ENCODE peak calls at places on chromosomes 13 and 19, in ten cellular contexts. P is cardiac muscle cell; A is cardiac fibroblast; H is CD4-positive, alpha-beta T cell; S is GM20000; D is fibroblast of lung; M is PC-9; B is A549; W is GM13977; F is CD8-positive, alpha-beta T cell. E is an unnamed sample.

GRCh38 chr13:73107970-73108369 is 49.2 kb downstream of the KLF5 start:
- DNase-seq in P (no peak), A (no peak), H (no peak), S (no peak), D (no peak), M (no peak), B (no peak), W (no peak), F (no peak), E (no peak)

GRCh38 chr13:53783466-53783865 is 754.9 kb downstream of the OLFM4 start:
- DNase-seq in P (no peak), A (no peak), H (no peak), S (no peak), D (no peak), M (no peak), B (no peak), W (no peak), F (no peak), E (no peak)

GRCh38 chr13:113291129-113291528 is 5.9 kb upstream of the LAMP1 start:
- DNase-seq in P (no peak), A (no peak), H (no peak), S (no peak), D (no peak), M (no peak), B (no peak), W (no peak), F (no peak), E (no peak)

GRCh38 chr19:51210385-51210784 is 14.5 kb upstream of the CD33 start:
- DNase-seq in P (no peak), A (no peak), H (no peak), S (no peak), D (no peak), M (no peak), B (no peak), W (no peak), F (no peak), E (no peak)

GRCh38 chr19:35623327-35624010 is 5.4 kb upstream of the RBM42 start:
- DNase-seq in P (no peak), A (no peak), H (no peak), S (no peak), D (no peak), M (no peak), B (no peak), W (no peak), F (no peak), E (no peak)

GRCh38 chr13:112824429-112824828 is 134.6 kb downstream of the ATP11A start:
- DNase-seq in P (no peak), A (no peak), H (no peak), S (no peak), D (no peak), M (no peak), B (no peak), W (no peak), F (no peak), E (no peak)

GRCh38 chr13:102346769-102347168 is 55.1 kb downstream of the FGF14 start:
- DNase-seq in P (no peak), A (no peak), H (no peak), S (no peak), D (no peak), M (no peak), B (no peak), W (no peak), F (no peak), E (no peak)

GRCh38 chr19:35901854-35902661 is at the start of gene HCST:
- DNase-seq in P (peak; percentile 12), A (no peak), H (peak; percentile 12), S (peak; percentile 60), D (peak; percentile 75), M (no peak), B (no peak), W (peak; percentile 61), F (peak; percentile 40), E (no peak)

GRCh38 chr13:80755925-80756324 is 415.0 kb upstream of the SPRY2 start:
- DNase-seq in P (no peak), A (peak; percentile 9), H (no peak), S (no peak), D (no peak), M (no peak), B (no peak), W (no peak), F (no peak), E (no peak)

GRCh38 chr19:32828139-32828538 is 41.4 kb downstream of the SLC7A9 start:
- DNase-seq in P (no peak), A (no peak), H (no peak), S (peak; percentile 6), D (no peak), M (peak; percentile 1), B (no peak), W (no peak), F (no peak), E (no peak)

GRCh38 chr19:13284929-13285928 is 135.0 kb downstream of the IER2 start:
- DNase-seq in P (no peak), A (no peak), H (no peak), S (no peak), D (no peak), M (no peak), B (no peak), W (no peak), F (no peak), E (no peak)

GRCh38 chr13:80348308-80348707 is 7.4 kb upstream of the SPRY2 start:
- DNase-seq in P (no peak), A (no peak), H (no peak), S (no peak), D (no peak), M (no peak), B (no peak), W (no peak), F (no peak), E (no peak)

GRCh38 chr13:40228981-40229380 is 437.5 kb downstream of the FOXO1 start:
- DNase-seq in P (no peak), A (no peak), H (no peak), S (no peak), D (no peak), M (no peak), B (no peak), W (no peak), F (no peak), E (no peak)

GRCh38 chr13:99968521-99969367 is 2.8 kb downstream of the ZIC5 start:
- DNase-seq in P (no peak), A (no peak), H (no peak), S (no peak), D (no peak), M (no peak), B (no peak), W (no peak), F (no peak), E (no peak)

GRCh38 chr19:41016488-41017071 is 25.5 kb downstream of the CYP2B6 start:
- DNase-seq in P (no peak), A (no peak), H (no peak), S (no peak), D (no peak), M (no peak), B (no peak), W (no peak), F (no peak), E (no peak)

GRCh38 chr13:96796234-96796633 is 198.0 kb downstream of the OXGR1 start:
- DNase-seq in P (no peak), A (no peak), H (no peak), S (no peak), D (no peak), M (no peak), B (no peak), W (no peak), F (no peak), E (no peak)
- TF ChIP-seq CTCF in P (no peak), A (peak; percentile 60), H (no peak), S (no peak), D (no peak), M (no peak), B (no peak), W (no peak), F (no peak), E (no peak)

GRCh38 chr19:1248454-1249297 is at the start of gene MIDN:
- DNase-seq in P (peak; percentile 93), A (peak; percentile 95), H (peak; percentile 80), S (peak; percentile 90), D (peak; percentile 86), M (peak; percentile 59), B (no peak), W (peak; percentile 90), F (peak; percentile 82), E (peak; percentile 85)

GRCh38 chr19:1249990-1250298 is 1.6 kb downstream of the MIDN start:
- DNase-seq in P (no peak), A (no peak), H (no peak), S (no peak), D (no peak), M (no peak), B (no peak), W (no peak), F (no peak), E (no peak)

GRCh38 chr19:1245884-1246816 is 2.2 kb upstream of the MIDN start:
- DNase-seq in P (no peak), A (no peak), H (no peak), S (no peak), D (no peak), M (no peak), B (no peak), W (no peak), F (no peak), E (no peak)

GRCh38 chr19:1249298-1249989 is 1.1 kb downstream of the MIDN start:
- DNase-seq in P (peak; percentile 98), A (peak; percentile 98), H (peak; percentile 97), S (peak; percentile 98), D (peak; percentile 91), M (peak; percentile 70), B (no peak), W (peak; percentile 99), F (peak; percentile 93), E (peak; percentile 96)

GRCh38 chr19:1247747-1248453 is 483 bp upstream of the MIDN start:
- DNase-seq in P (peak; percentile 60), A (peak; percentile 72), H (peak; percentile 65), S (no peak), D (peak; percentile 71), M (peak; percentile 77), B (no peak), W (no peak), F (peak; percentile 69), E (no peak)
- TF ChIP-seq CTCF in P (peak; percentile 32), A (peak; percentile 25), H (no peak), S (peak; percentile 44), D (peak; percentile 22), M (no peak), B (peak; percentile 35), W (peak; percentile 59), F (no peak), E (peak; percentile 22)

DNA sequence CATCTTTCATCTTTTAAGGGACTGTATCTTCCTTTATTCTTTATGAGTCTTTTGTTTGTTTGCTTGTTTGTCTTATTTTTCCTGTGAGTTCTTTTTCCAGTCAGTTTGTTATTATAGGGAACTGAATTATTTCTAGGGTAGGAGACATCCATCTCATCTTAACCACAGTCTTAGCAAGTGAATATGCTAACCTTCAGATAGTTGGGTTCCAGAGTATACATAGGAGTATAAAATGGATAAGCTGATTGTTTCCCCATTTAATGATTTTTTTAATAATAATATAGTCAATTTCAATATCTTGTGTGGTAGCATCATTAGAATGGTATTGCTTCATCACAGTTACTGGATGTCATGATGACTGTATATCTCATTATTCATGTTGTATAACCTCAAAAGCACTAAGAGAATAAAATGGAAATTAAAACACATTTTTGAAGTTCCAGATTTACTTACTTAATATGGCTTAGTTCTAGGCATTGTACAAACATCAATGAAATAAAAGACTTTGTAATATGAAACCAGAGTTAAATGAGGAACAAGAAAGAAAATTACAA is 33.0 kb downstream of the GPC6 start:
- DNase-seq in P (no peak), A (no peak), H (no peak), S (no peak), D (peak; percentile 36), M (no peak), B (no peak), W (no peak), F (no peak), E (no peak)
- TF ChIP-seq CTCF in P (no peak), A (no peak), H (no peak), S (no peak), D (no peak), M (no peak), B (no peak), W (no peak), F (no peak), E (no peak)

GRCh38 chr13:41411536-41411935 is 45.8 kb upstream of the RGCC start:
- DNase-seq in P (peak; percentile 76), A (peak; percentile 80), H (peak; percentile 13), S (peak; percentile 34), D (peak; percentile 54), M (no peak), B (no peak), W (no peak), F (no peak), E (peak; percentile 28)
- TF ChIP-seq CTCF in P (peak; percentile 44), A (peak; percentile 29), H (peak; percentile 49), S (no peak), D (peak; percentile 44), M (peak; percentile 41), B (peak; percentile 36), W (peak; percentile 25), F (no peak), E (no peak)